ENCODE peak calls at places on chromosome 2, in eight cellular contexts. C is tibial artery, K is suprapubic skin, L is mammary epithelial cell, N is upper lobe of right lung, I is lung, P is HepG2, A is GM23338. H is an unnamed sample. For H3K4me1, the result is how much of the 10 kb centered on the place peaks cover.

GRCh38 chr2:111676423-111676822 is 207.6 kb downstream of the ANAPC1 start:
- DNase-seq in N (no peak), K (no peak), C (no peak), I (no peak), L (no peak), A (no peak), P (no peak), H (no peak)

GRCh38 chr2:157229572-157229971 is 27.9 kb upstream of the GALNT5 start:
- DNase-seq in K (no peak), P (no peak), N (no peak), I (no peak), C (no peak), A (no peak), L (peak), H (no peak)

GRCh38 chr2:175844169-175844568 is 157.9 kb downstream of the LNPK start:
- DNase-seq in K (no peak), C (no peak), L (peak), N (no peak), A (peak), P (no peak), I (no peak), H (no peak)

GRCh38 chr2:48313036-48313877 is 216.7 kb upstream of the STON1 start:
- DNase-seq in I (no peak), P (no peak), N (no peak), A (no peak), L (no peak), K (no peak), C (no peak), H (no peak)

GRCh38 chr2:88738271-88738670 is 46.8 kb downstream of the RPIA start:
- DNase-seq in P (no peak), N (no peak), A (no peak), C (no peak), L (no peak), I (no peak), K (no peak), H (no peak)

GRCh38 chr2:953975-954686 is 3.5 kb downstream of the SNTG2 start:
- DNase-seq in N (no peak), K (no peak), L (no peak), C (no peak), P (peak), I (no peak), A (no peak), H (no peak)

GRCh38 chr2:46776687-46777327 is 138.8 kb downstream of the MCFD2 start:
- DNase-seq in P (peak), K (no peak), N (no peak), A (peak), I (no peak), L (peak), C (no peak), H (peak)

GRCh38 chr2:9800975-9801723 is 42.1 kb upstream of the TAF1B start:
- DNase-seq in N (peak), C (peak), P (peak), I (peak), A (no peak), K (peak), L (peak), H (no peak)

GRCh38 chr2:217279571-217279970 is 419.7 kb upstream of the TNP1 start:
- DNase-seq in P (no peak), C (no peak), K (no peak), L (peak), N (no peak), I (no peak), A (no peak), H (no peak)

GRCh38 chr2:111675419-111676194 is 208.4 kb downstream of the ANAPC1 start:
- DNase-seq in N (no peak), A (no peak), L (no peak), C (no peak), P (no peak), I (no peak), K (peak), H (no peak)

GRCh38 chr2:40471868-40472267 is 20.0 kb upstream of the SLC8A1 start:
- DNase-seq in N (no peak), C (no peak), L (no peak), K (no peak), P (peak), I (no peak), A (no peak), H (no peak)

GRCh38 chr2:9993490-9994165 is 42.1 kb downstream of the GRHL1 start:
- DNase-seq in N (no peak), I (no peak), L (no peak), K (peak), C (no peak), A (no peak), P (no peak), H (peak)

GRCh38 chr2:42843611-42844010 is 51.2 kb upstream of the HAAO start:
- DNase-seq in N (no peak), I (no peak), L (no peak), P (no peak), K (no peak), C (no peak), A (peak), H (no peak)

GRCh38 chr2:9939587-9940485 is 11.7 kb upstream of the GRHL1 start:
- DNase-seq in K (no peak), C (no peak), L (no peak), N (no peak), I (no peak), P (no peak), A (no peak), H (no peak)

GRCh38 chr2:210225461-210225798 is 183 bp upstream of the ACADL start:
- DNase-seq in L (no peak), N (no peak), I (no peak), A (no peak), C (no peak), K (no peak), P (no peak), H (no peak)
- H3K4me3 ChIP-seq in L (peak), N (peak), I (peak), A (peak), C (peak), K (peak), P (peak), H (no peak)

DNA sequence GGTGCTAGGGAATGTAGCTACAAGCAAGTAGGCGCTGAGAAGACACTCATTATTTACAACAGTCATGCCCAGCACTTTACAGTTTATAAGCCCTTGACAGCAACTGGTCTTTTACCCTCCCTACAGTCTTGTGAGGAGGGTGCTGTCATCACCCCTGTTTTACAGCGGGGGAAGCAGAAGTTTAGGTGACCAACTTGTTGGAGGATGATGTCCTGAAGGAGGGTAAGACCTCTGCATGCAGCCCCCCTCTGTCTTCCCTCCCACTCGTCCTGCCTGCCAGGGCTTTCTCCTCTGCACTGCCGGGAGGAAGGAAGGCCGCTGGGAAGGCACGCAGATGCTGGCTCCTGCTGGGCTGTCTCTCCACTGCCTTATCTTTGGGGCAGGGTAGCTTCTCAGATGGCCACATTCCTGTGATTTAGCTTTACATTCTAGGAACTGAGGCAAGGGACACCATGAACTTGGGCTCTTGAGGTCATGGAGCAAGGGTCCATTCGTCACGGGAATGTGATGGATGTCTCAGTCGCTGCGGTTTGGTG is 972 bp downstream of the IL1R1 start:
- DNase-seq in L (no peak), I (no peak), K (no peak), P (peak), N (peak), C (no peak), A (no peak), H (no peak)
- H3K4me1 ChIP-seq in L (under half), I (under half), K (under half), P (half or more), N (under half), C (under half), A (under half), H (under half)

DNA sequence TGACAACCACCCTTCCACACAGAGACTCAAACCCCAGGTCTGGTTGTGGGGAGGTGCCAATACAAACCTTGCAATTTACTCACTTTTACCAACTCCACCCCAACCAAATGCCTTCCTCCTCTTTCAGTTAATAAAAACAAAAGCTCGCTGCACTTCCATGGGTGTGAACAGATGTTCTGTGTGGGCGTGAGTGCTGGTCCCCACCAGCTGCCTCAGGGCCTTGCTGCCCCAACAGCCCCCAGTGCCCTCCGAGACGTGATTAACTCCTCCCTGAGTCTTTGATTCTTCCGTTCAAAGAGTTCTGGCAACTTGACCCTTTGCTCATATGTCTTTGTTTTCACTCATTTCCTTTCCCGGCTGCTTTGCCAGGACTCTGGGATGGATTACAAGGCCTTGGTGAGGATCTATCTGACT is 258.9 kb upstream of the CXCR4 start:
- DNase-seq in N (no peak), A (no peak), C (no peak), P (no peak), K (no peak), I (no peak), L (no peak), H (no peak)
- TF ChIP-seq CTCF in N (no peak), A (no peak), C (no peak), P (no peak), K (no peak), I (no peak), L (no peak), H (no peak)

DNA sequence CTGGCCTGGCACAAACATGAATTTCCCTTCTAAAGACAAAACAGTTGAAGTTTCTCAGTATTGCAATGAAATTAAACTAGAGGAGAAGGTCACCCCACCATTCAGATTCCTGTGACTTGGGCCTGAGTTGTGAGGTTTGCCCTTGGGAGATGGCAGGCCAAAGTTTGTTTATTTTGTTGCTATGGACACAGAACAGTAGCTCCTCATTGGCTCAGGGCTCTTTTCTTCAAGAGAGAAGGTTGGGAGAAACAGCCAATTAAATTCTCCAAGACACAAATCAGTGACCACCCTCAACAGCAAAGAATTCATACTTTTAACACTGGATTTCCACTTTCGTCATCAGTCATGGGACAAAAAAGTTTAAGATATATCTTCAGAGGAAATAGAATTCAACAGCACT is at the start of gene FLACC1:
- DNase-seq in K (no peak), L (peak), N (no peak), C (no peak), A (peak), P (peak), I (peak), H (no peak)
- H3K4me3 ChIP-seq in K (no peak), L (no peak), N (no peak), C (peak), A (no peak), P (no peak), I (no peak), H (no peak)

GRCh38 chr2:85795331-85796045 is 41.7 kb downstream of the ATOH8 start:
- DNase-seq in I (no peak), L (no peak), N (peak), C (peak), P (no peak), A (no peak), K (no peak), H (no peak)

GRCh38 chr2:85794038-85794441 is 40.2 kb downstream of the ATOH8 start:
- DNase-seq in P (peak), N (no peak), L (no peak), C (no peak), K (no peak), I (no peak), A (no peak), H (no peak)

GRCh38 chr2:85796046-85796548 is 42.3 kb downstream of the ATOH8 start:
- DNase-seq in C (peak), A (no peak), K (peak), L (no peak), I (no peak), N (peak), P (no peak), H (no peak)

GRCh38 chr2:85793584-85793983 is 39.8 kb downstream of the ATOH8 start:
- DNase-seq in A (no peak), I (no peak), K (no peak), L (no peak), P (no peak), C (no peak), N (no peak), H (no peak)

GRCh38 chr2:85794491-85795121 is 40.8 kb downstream of the ATOH8 start:
- DNase-seq in C (peak), P (no peak), N (peak), L (no peak), A (no peak), I (no peak), K (no peak), H (no peak)
- H3K4me1 ChIP-seq in C (under half), P (half or more), N (half or more), L (under half), A (under half), I (under half), K (half or more), H (under half)

GRCh38 chr2:137173514-137173913 is 408.2 kb downstream of the THSD7B start:
- DNase-seq in I (no peak), L (peak), C (no peak), P (peak), A (peak), N (no peak), K (no peak), H (no peak)
- TF ChIP-seq CTCF in I (no peak), L (peak), C (no peak), P (peak), A (peak), N (peak), K (no peak), H (no peak)